ENCODE peak calls at places on chromosomes 5 and 9, in six cellular contexts. M, E, C, L, T and F are unnamed samples.

GRCh38 chr5:75640395-75640794 is 29.1 kb downstream of the ANKDD1B start:
- DNase-seq in M (peak; percentile 90), E (no peak), C (no peak), L (no peak), T (no peak), F (no peak)

GRCh38 chr5:132364319-132364718 is 5.2 kb upstream of the SLC22A5 start:
- DNase-seq in M (peak; percentile 87), E (no peak), C (no peak), L (no peak), T (no peak), F (no peak)

GRCh38 chr9:79637180-79637925 is 65.6 kb downstream of the TLE4 start:
- DNase-seq in M (no peak), E (no peak), C (no peak), L (no peak), T (no peak), F (no peak)

GRCh38 chr5:81091199-81091598 is 131.0 kb downstream of the RASGRF2 start:
- DNase-seq in M (no peak), E (no peak), C (no peak), L (no peak), T (no peak), F (no peak)

GRCh38 chr9:83959061-83959460 is 21.0 kb downstream of the HNRNPK start:
- DNase-seq in M (peak; percentile 72), E (no peak), C (no peak), L (no peak), T (no peak), F (no peak)

GRCh38 chr9:81031422-81032029 is 657.8 kb downstream of the TLE1 start:
- DNase-seq in M (no peak), E (no peak), C (no peak), L (no peak), T (no peak), F (no peak)

GRCh38 chr5:104533498-104533897 is 970.9 kb upstream of the NUDT12 start:
- DNase-seq in M (no peak), E (no peak), C (no peak), L (no peak), T (no peak), F (no peak)

GRCh38 chr5:148343049-148343413 is 7.7 kb downstream of the SPINK9 start:
- DNase-seq in M (no peak), E (no peak), C (no peak), L (no peak), T (peak; percentile 63), F (peak; percentile 42)

GRCh38 chr9:113347479-113347878 is 1.9 kb upstream of the BSPRY start:
- DNase-seq in M (no peak), E (no peak), C (no peak), L (no peak), T (no peak), F (no peak)

GRCh38 chr5:154972476-154973080 is 31.7 kb downstream of the MRPL22 start:
- DNase-seq in M (peak; percentile 66), E (no peak), C (peak; percentile 24), L (peak; percentile 38), T (no peak), F (no peak)

GRCh38 chr5:135079282-135079681 is 45.3 kb upstream of the PITX1 start:
- DNase-seq in M (no peak), E (no peak), C (no peak), L (no peak), T (no peak), F (no peak)

GRCh38 chr5:76870046-76870445 is 20.2 kb downstream of the S100Z start:
- DNase-seq in M (no peak), E (no peak), C (no peak), L (no peak), T (no peak), F (no peak)

GRCh38 chr9:108282872-108283271 is 572.9 kb downstream of the ACTL7B start:
- DNase-seq in M (peak; percentile 19), E (no peak), C (no peak), L (no peak), T (no peak), F (no peak)
- TF ChIP-seq CTCF in M (peak; percentile 31), E (peak; percentile 22), C (no peak), L (peak; percentile 67), T (peak; percentile 29), F (no peak)

GRCh38 chr5:115389799-115390382 is 93.4 kb upstream of the CCDC112 start:
- DNase-seq in M (no peak), E (no peak), C (no peak), L (peak; percentile 83), T (no peak), F (peak; percentile 33)
- TF ChIP-seq CTCF in M (no peak), E (no peak), C (peak; percentile 30), L (peak; percentile 67), T (no peak), F (no peak)

DNA sequence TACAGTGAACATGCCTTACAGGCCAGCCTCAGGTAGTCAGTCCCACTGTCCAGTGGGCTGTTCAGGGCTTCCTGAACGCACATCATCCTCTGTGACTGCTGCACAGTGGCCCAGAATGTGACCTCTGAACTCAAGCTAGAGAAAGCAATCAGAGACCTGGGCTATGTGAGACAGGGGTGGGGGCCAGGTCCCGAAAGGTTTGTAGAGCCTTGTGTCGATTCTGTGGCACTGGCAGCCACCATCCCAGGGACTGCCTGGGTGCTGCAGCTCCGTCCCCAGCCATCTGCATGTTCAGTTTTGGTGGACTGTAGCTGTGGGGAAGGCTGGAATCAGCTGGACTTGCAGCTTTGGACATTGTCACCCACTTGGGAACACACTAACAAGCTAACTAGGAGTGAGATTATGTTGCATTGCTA is 47.7 kb downstream of the MVB12B start:
- DNase-seq in M (no peak), E (no peak), C (no peak), L (no peak), T (no peak), F (no peak)
- TF ChIP-seq CTCF in M (no peak), E (no peak), C (no peak), L (no peak), T (no peak), F (no peak)

DNA sequence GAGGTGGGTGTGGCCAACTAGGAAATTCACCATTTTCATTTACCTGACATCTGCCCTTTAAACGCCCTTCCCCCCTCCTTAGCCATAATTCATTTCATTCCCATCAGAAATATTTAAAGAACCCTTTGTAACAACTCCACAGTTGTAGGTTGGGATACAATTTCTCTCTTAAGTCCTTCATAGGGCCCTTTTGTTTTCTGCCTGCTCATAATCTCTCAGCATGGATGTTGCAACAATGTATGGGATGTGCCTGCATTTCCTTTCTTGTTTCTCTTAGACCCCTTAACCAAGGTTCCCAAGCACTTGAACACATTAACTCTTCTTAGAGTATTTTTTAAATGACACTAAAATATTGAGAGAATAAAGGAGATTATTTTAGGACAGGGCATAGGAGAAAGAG is 51.7 kb upstream of the MYO10 start:
- DNase-seq in M (peak; percentile 59), E (no peak), C (no peak), L (no peak), T (no peak), F (no peak)
- TF ChIP-seq CTCF in M (no peak), E (no peak), C (no peak), L (no peak), T (no peak), F (no peak)

DNA sequence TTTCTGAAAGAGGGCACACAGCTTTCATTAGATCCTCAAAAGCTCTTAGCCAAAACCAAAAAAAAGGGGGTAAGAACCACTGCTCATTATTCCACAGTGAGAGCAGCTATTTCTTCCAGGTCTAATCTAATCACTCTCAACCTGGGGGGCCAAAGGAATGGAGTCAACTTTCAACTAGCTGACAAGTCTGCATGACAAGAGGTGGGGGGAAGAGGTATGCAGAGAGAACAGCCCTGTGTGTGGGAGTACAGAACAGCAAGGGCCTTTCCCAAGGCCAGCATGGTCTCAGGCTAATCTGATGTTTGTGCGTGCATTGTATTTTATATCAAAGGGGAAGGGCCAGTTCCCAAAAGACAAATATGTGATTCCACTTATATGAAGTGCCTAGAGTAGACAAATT is 36.9 kb upstream of the PIP5K1B start:
- DNase-seq in M (no peak), E (no peak), C (no peak), L (no peak), T (no peak), F (no peak)
- TF ChIP-seq CTCF in M (no peak), E (no peak), C (no peak), L (no peak), T (no peak), F (no peak)

DNA sequence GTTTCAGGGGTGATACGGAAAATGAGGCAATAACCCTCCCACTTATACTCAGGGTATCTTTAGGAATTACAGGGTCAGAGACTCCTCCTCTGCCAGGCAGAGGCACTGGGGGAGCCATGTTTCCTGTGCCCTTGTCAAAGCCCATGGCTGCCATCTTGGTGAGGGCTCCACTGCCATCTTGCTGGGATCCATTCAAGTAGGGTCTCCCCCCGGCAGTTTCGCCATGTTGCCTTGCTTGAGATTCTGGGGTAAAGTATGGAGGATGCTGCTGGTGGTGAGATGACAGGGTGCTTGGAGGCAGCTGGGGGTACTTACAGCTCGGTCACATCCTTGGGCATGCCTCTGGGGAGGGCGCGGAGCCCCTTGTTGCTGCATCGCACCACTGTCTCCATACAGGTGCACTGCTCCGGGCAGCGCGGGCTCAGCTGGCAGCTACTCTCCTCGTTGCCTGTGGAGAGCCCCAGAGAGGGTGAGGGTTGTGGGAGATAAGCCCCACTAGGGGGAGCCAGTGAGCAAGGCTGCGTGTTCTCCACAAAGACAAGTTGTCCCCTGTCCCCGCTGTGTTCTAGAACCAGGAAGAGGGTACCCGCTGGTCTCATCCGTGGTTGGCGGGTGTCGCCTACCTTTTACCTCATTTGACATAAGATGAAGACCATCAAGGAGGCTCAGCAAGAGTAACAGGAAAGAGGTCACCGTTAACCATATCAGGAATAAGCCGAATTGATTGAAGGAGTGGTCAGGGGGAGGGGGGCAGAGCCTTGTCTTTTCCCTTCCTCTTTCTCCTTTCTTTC is 169.0 kb upstream of the PANK3 start:
- DNase-seq in M (peak; percentile 25), E (no peak), C (no peak), L (peak; percentile 90), T (peak; percentile 24), F (peak; percentile 62)
- TF ChIP-seq CTCF in M (peak; percentile 67), E (peak; percentile 31), C (peak; percentile 52), L (peak; percentile 94), T (peak; percentile 19), F (no peak)

DNA sequence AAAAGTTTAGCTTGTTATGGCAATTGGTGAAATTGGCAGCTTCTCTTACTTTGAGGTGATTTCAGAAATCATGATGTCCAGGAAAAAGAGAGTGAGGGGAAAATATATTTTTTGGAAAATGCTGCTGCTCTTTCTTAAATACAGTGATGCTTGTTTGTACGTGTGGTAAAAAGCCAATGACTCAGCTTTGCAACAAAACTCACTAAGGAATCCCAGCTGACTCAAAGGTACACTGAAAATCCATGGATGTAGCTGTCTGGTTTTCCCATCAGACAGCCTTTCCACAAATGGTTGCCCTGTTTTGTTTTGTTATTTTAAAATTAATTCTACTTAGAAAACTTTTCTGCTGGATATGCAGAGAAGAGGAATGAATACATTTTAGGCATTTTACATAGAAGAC is 306.3 kb upstream of the PAPPA start:
- DNase-seq in M (peak; percentile 46), E (no peak), C (no peak), L (no peak), T (no peak), F (no peak)
- TF ChIP-seq CTCF in M (no peak), E (no peak), C (no peak), L (no peak), T (no peak), F (no peak)